ENCODE peak calls at places on chromosomes 6 and 20, in five cellular contexts. One of them, this sample, is unnamed.

GRCh38 chr6:13422601-13423247 is 64.7 kb downstream of the GFOD1 start:
- DNase-seq in gastrocnemius medialis: no peak
- DNase-seq in heart left ventricle: peak
- DNase-seq in left lung: no peak
- DNase-seq in uterus: no peak
- DNase-seq in this sample: peak

GRCh38 chr6:111972714-111973678 is 80.9 kb upstream of the CCN6 start:
- DNase-seq in gastrocnemius medialis: peak
- DNase-seq in left lung: peak
- DNase-seq in heart left ventricle: peak
- DNase-seq in uterus: peak
- DNase-seq in this sample: peak

GRCh38 chr6:140393665-140394064 is 1019.2 kb upstream of the CITED2 start:
- DNase-seq in left lung: no peak
- DNase-seq in heart left ventricle: no peak
- DNase-seq in uterus: no peak
- DNase-seq in gastrocnemius medialis: no peak
- DNase-seq in this sample: peak

GRCh38 chr20:20772492-20773047 is 60.1 kb upstream of the RALGAPA2 start:
- DNase-seq in uterus: no peak
- DNase-seq in gastrocnemius medialis: no peak
- DNase-seq in heart left ventricle: no peak
- DNase-seq in left lung: no peak
- DNase-seq in this sample: no peak

GRCh38 chr6:158185729-158186456 is 17.7 kb downstream of the GTF2H5 start:
- DNase-seq in uterus: no peak
- DNase-seq in gastrocnemius medialis: no peak
- DNase-seq in left lung: no peak
- DNase-seq in heart left ventricle: no peak
- DNase-seq in this sample: peak

GRCh38 chr6:148628251-148628650 is 118.6 kb upstream of the UST start:
- DNase-seq in heart left ventricle: no peak
- DNase-seq in uterus: no peak
- DNase-seq in gastrocnemius medialis: no peak
- DNase-seq in left lung: no peak
- DNase-seq in this sample: no peak

GRCh38 chr20:46312075-46312944 is 4.0 kb upstream of the CDH22 start:
- DNase-seq in heart left ventricle: no peak
- DNase-seq in left lung: no peak
- DNase-seq in gastrocnemius medialis: no peak
- DNase-seq in uterus: no peak
- DNase-seq in this sample: no peak

GRCh38 chr6:37347177-37348145 is 6.3 kb upstream of the RNF8 start:
- DNase-seq in uterus: no peak
- DNase-seq in gastrocnemius medialis: no peak
- DNase-seq in left lung: no peak
- DNase-seq in heart left ventricle: no peak
- DNase-seq in this sample: no peak

GRCh38 chr6:14321992-14322772 is 204.6 kb downstream of the CD83 start:
- DNase-seq in left lung: no peak
- DNase-seq in uterus: no peak
- DNase-seq in gastrocnemius medialis: no peak
- DNase-seq in heart left ventricle: no peak
- DNase-seq in this sample: no peak

GRCh38 chr6:21754891-21755290 is 161.3 kb downstream of the SOX4 start:
- DNase-seq in uterus: no peak
- DNase-seq in heart left ventricle: no peak
- DNase-seq in gastrocnemius medialis: no peak
- DNase-seq in left lung: no peak
- DNase-seq in this sample: peak

GRCh38 chr6:159762681-159763293 is 942 bp downstream of the ACAT2 start:
- DNase-seq in left lung: no peak
- DNase-seq in uterus: no peak
- DNase-seq in gastrocnemius medialis: no peak
- DNase-seq in heart left ventricle: no peak
- DNase-seq in this sample: no peak

GRCh38 chr20:61529354-61529753 is 277.3 kb downstream of the CDH4 start:
- DNase-seq in uterus: no peak
- DNase-seq in heart left ventricle: no peak
- DNase-seq in left lung: no peak
- DNase-seq in gastrocnemius medialis: no peak
- DNase-seq in this sample: no peak

GRCh38 chr20:11902264-11902663 is 15.4 kb upstream of the BTBD3 start:
- DNase-seq in heart left ventricle: no peak
- DNase-seq in left lung: no peak
- DNase-seq in uterus: no peak
- DNase-seq in gastrocnemius medialis: no peak
- DNase-seq in this sample: peak

GRCh38 chr6:134166529-134167221 is 114.3 kb upstream of the SLC2A12 start:
- DNase-seq in heart left ventricle: no peak
- DNase-seq in uterus: no peak
- DNase-seq in left lung: no peak
- DNase-seq in gastrocnemius medialis: no peak
- DNase-seq in this sample: peak

GRCh38 chr6:33848498-33848897 is 44.7 kb upstream of the MLN start:
- DNase-seq in left lung: no peak
- DNase-seq in gastrocnemius medialis: no peak
- DNase-seq in heart left ventricle: no peak
- DNase-seq in uterus: no peak
- DNase-seq in this sample: no peak

GRCh38 chr6:100446922-100447899 is 17.5 kb downstream of the SIM1 start:
- DNase-seq in uterus: no peak
- DNase-seq in gastrocnemius medialis: no peak
- DNase-seq in heart left ventricle: no peak
- DNase-seq in left lung: no peak
- DNase-seq in this sample: peak

GRCh38 chr20:6731951-6732580 is 35.4 kb upstream of the BMP2 start:
- DNase-seq in uterus: peak
- DNase-seq in heart left ventricle: peak
- DNase-seq in gastrocnemius medialis: peak
- DNase-seq in left lung: no peak
- DNase-seq in this sample: no peak

GRCh38 chr6:33590531-33591198 is 10.6 kb upstream of the BAK1 start:
- DNase-seq in uterus: no peak
- DNase-seq in gastrocnemius medialis: no peak
- DNase-seq in left lung: peak
- DNase-seq in heart left ventricle: no peak
- DNase-seq in this sample: no peak

GRCh38 chr6:3822747-3823445 is 26.3 kb upstream of the FAM50B start:
- DNase-seq in gastrocnemius medialis: no peak
- DNase-seq in uterus: no peak
- DNase-seq in left lung: no peak
- DNase-seq in heart left ventricle: no peak
- DNase-seq in this sample: peak

GRCh38 chr6:109031416-109031815 is 63.2 kb downstream of the SESN1 start:
- DNase-seq in left lung: no peak
- DNase-seq in gastrocnemius medialis: no peak
- DNase-seq in heart left ventricle: no peak
- DNase-seq in uterus: no peak
- DNase-seq in this sample: no peak

GRCh38 chr6:38213275-38213674 is 393.7 kb downstream of the ZFAND3 start:
- DNase-seq in left lung: no peak
- DNase-seq in heart left ventricle: no peak
- DNase-seq in gastrocnemius medialis: no peak
- DNase-seq in uterus: no peak
- DNase-seq in this sample: peak

GRCh38 chr20:60271597-60271996 is 313.4 kb downstream of the CDH26 start:
- DNase-seq in gastrocnemius medialis: no peak
- DNase-seq in uterus: no peak
- DNase-seq in left lung: no peak
- DNase-seq in heart left ventricle: no peak
- DNase-seq in this sample: peak

GRCh38 chr6:14072084-14072483 is 45.5 kb upstream of the CD83 start:
- DNase-seq in left lung: no peak
- DNase-seq in gastrocnemius medialis: no peak
- DNase-seq in uterus: no peak
- DNase-seq in heart left ventricle: no peak
- DNase-seq in this sample: no peak

GRCh38 chr20:17108896-17109295 is 117.9 kb upstream of the PCSK2 start:
- DNase-seq in left lung: no peak
- DNase-seq in heart left ventricle: no peak
- DNase-seq in uterus: no peak
- DNase-seq in gastrocnemius medialis: no peak
- DNase-seq in this sample: no peak

GRCh38 chr6:33324139-33324538 is 6.6 kb upstream of the ZBTB22 start:
- DNase-seq in left lung: no peak
- DNase-seq in uterus: no peak
- DNase-seq in gastrocnemius medialis: no peak
- DNase-seq in heart left ventricle: no peak
- DNase-seq in this sample: no peak

GRCh38 chr6:158131926-158132325 is 36.1 kb downstream of the SERAC1 start:
- DNase-seq in gastrocnemius medialis: no peak
- DNase-seq in heart left ventricle: no peak
- DNase-seq in left lung: no peak
- DNase-seq in uterus: no peak
- DNase-seq in this sample: peak

GRCh38 chr20:57205625-57206219 is 60.7 kb downstream of the BMP7 start:
- DNase-seq in left lung: no peak
- DNase-seq in gastrocnemius medialis: no peak
- DNase-seq in uterus: no peak
- DNase-seq in heart left ventricle: no peak
- DNase-seq in this sample: peak

DNA sequence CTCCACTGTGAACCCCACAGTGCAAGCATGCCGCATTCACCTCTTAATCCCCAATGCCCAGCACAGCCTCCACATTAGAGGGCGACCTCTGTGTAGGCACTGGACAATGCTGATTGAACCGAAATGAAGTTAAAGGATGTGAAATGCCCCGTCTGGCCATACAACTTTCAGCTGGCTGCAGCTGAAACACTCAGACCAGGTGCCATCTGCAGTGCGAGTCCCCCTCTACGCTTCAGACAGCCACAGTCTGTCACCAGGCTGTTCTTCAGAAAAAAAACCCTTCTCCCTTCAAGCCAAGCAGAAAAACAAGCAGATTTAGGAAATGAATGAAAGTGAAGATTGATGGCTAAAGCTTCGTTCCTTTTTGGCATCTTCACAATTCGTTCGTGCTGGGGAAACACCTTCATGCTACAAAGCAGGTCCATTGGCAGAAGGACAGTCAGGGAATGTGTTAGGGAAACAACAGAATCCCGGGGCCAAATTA is 44.7 kb downstream of the TNFAIP3 start:
- DNase-seq in uterus: no peak
- DNase-seq in heart left ventricle: no peak
- DNase-seq in left lung: no peak
- DNase-seq in gastrocnemius medialis: no peak
- DNase-seq in this sample: no peak
- H3K4me3 ChIP-seq in uterus: no peak
- H3K4me3 ChIP-seq in heart left ventricle: no peak
- H3K4me3 ChIP-seq in left lung: no peak
- H3K4me3 ChIP-seq in gastrocnemius medialis: no peak
- H3K4me3 ChIP-seq in this sample: no peak

GRCh38 chr6:19549109-19549508 is 288.1 kb upstream of the ID4 start:
- DNase-seq in heart left ventricle: no peak
- DNase-seq in left lung: no peak
- DNase-seq in gastrocnemius medialis: no peak
- DNase-seq in uterus: no peak
- DNase-seq in this sample: no peak
- TF ChIP-seq CTCF in heart left ventricle: no peak
- TF ChIP-seq CTCF in left lung: no peak
- TF ChIP-seq CTCF in gastrocnemius medialis: no peak
- TF ChIP-seq CTCF in uterus: no peak
- TF ChIP-seq CTCF in this sample: no peak

DNA sequence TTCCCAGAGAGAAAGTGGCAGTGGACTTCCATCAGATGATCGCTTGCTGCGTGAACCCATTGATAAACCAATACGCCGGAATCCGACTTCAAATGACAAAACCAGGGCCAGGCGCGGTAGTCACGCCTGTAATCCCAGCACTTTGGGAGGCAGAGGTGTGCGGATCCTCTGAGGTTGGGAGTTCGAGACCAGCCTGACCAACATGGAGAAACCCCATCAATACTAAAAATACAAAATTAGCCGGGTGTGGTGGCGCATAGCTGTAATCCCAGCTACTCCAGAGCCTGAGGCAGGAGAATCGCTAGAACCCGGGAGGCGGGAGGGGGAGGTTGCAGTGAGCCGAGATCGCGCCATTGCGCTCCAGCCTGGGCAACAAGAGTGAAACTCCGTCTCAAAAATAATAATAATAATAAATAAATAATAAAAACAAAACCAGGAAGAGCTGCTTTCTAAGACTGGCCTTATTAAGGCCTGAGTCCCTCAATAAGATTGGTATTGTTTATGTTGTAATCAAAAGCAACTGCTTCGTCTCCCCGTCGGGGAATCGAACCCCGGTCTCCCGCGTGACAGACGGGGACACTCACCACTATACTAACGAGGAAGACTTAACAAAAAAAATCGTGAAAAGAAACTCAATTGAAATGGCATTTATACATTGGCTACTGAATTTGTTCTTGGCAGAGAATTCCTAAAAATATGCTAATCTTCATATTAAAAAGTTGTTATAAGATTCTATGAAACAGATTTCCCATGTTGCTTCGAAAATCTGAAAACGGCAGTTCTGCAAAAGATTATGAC is 110.2 kb upstream of the ZNF184 start:
- DNase-seq in uterus: no peak
- DNase-seq in heart left ventricle: no peak
- DNase-seq in left lung: no peak
- DNase-seq in gastrocnemius medialis: no peak
- DNase-seq in this sample: peak
- H3K4me3 ChIP-seq in uterus: no peak
- H3K4me3 ChIP-seq in heart left ventricle: no peak
- H3K4me3 ChIP-seq in left lung: no peak
- H3K4me3 ChIP-seq in gastrocnemius medialis: no peak
- H3K4me3 ChIP-seq in this sample: peak

GRCh38 chr6:127131772-127132171 is 13.3 kb downstream of the RSPO3 start:
- DNase-seq in left lung: no peak
- DNase-seq in gastrocnemius medialis: no peak
- DNase-seq in heart left ventricle: no peak
- DNase-seq in uterus: no peak
- DNase-seq in this sample: no peak

GRCh38 chr6:127131275-127131674 is 12.8 kb downstream of the RSPO3 start:
- DNase-seq in left lung: no peak
- DNase-seq in gastrocnemius medialis: no peak
- DNase-seq in uterus: no peak
- DNase-seq in heart left ventricle: no peak
- DNase-seq in this sample: no peak

GRCh38 chr6:127128066-127128465 is 9.6 kb downstream of the RSPO3 start:
- DNase-seq in gastrocnemius medialis: no peak
- DNase-seq in heart left ventricle: no peak
- DNase-seq in uterus: no peak
- DNase-seq in left lung: no peak
- DNase-seq in this sample: no peak

GRCh38 chr6:127134136-127134535 is 15.7 kb downstream of the RSPO3 start:
- DNase-seq in left lung: no peak
- DNase-seq in gastrocnemius medialis: no peak
- DNase-seq in heart left ventricle: no peak
- DNase-seq in uterus: no peak
- DNase-seq in this sample: no peak

DNA sequence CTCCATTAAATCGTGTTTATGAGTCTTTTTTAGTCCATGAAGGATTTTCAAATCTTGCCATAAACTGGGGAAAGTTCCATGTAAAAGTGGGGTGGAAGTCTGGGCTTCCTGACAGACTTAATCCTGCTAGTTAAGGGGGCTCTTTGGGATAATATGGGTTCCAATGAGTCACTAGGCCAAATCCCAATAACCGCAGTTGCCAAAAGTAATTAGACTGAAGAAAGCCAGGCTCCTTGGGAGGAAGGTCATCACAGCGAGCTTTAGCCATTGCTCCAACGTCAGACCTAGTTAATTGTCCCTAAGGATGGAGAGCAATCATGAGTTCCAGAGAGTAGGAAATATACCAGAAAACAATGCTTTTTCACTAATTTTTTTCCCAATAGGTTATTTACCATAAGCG is 10.8 kb downstream of the RSPO3 start:
- DNase-seq in gastrocnemius medialis: no peak
- DNase-seq in left lung: no peak
- DNase-seq in uterus: peak
- DNase-seq in heart left ventricle: no peak
- DNase-seq in this sample: no peak
- TF ChIP-seq CTCF in gastrocnemius medialis: no peak
- TF ChIP-seq CTCF in left lung: no peak
- TF ChIP-seq CTCF in uterus: no peak
- TF ChIP-seq CTCF in heart left ventricle: no peak
- TF ChIP-seq CTCF in this sample: no peak